ENCODE peak calls at places on chromosome 3, in six cellular contexts. O, J, C, U, F and M are unnamed samples.

GRCh38 chr3:184126006-184126405 is 9.2 kb upstream of the EIF2B5 start:
- DNase-seq in J (no peak), F (no peak), U (no peak), O (no peak), C (no peak), M (no peak)

GRCh38 chr3:194879991-194880939 is 194.6 kb downstream of the FAM43A start:
- DNase-seq in F (peak), C (peak), O (peak), J (no peak), U (no peak), M (no peak)

GRCh38 chr3:168865022-168865551 is 769.4 kb upstream of the GOLIM4 start:
- DNase-seq in F (peak), O (no peak), U (peak), C (peak), J (no peak), M (peak)

GRCh38 chr3:143712522-143712921 is 135.7 kb downstream of the SLC9A9 start:
- DNase-seq in F (no peak), C (no peak), O (no peak), J (no peak), U (no peak), M (no peak)

GRCh38 chr3:111803123-111803593 is 55.9 kb upstream of the PHLDB2 start:
- DNase-seq in U (peak), O (no peak), F (peak), C (peak), J (no peak), M (no peak)

GRCh38 chr3:140863481-140864084 is 78.1 kb upstream of the SLC25A36 start:
- DNase-seq in U (peak), F (peak), C (peak), J (no peak), O (peak), M (peak)

GRCh38 chr3:17841190-17841828 is 98.9 kb upstream of the TBC1D5 start:
- DNase-seq in U (peak), O (peak), C (peak), J (peak), F (peak), M (peak)

GRCh38 chr3:124033360-124034015 is 41.6 kb upstream of the ROPN1 start:
- DNase-seq in F (peak), J (no peak), C (no peak), U (no peak), O (no peak), M (no peak)

GRCh38 chr3:171058058-171058457 is 31.5 kb upstream of the SLC2A2 start:
- DNase-seq in F (no peak), U (no peak), O (no peak), J (no peak), C (no peak), M (no peak)

GRCh38 chr3:184015381-184016019 is 2.2 kb downstream of the ABCC5 start:
- DNase-seq in F (no peak), O (no peak), J (no peak), C (no peak), U (no peak), M (no peak)

GRCh38 chr3:133464573-133464972 is 64.7 kb downstream of the BFSP2 start:
- DNase-seq in U (peak), C (no peak), J (no peak), O (no peak), F (peak), M (peak)

GRCh38 chr3:44342191-44342790 is 3.7 kb downstream of the TCAIM start:
- DNase-seq in O (no peak), U (peak), J (no peak), F (peak), C (no peak), M (no peak)

GRCh38 chr3:106256249-106256957 is 387.6 kb upstream of the CBLB start:
- DNase-seq in C (no peak), U (no peak), F (no peak), J (no peak), O (no peak), M (no peak)

GRCh38 chr3:106945435-106945834 is 431.8 kb upstream of the CCDC54 start:
- DNase-seq in F (peak), U (no peak), O (no peak), J (no peak), C (no peak), M (no peak)

GRCh38 chr3:9727743-9728142 is 3.8 kb upstream of the BRPF1 start:
- DNase-seq in O (no peak), J (no peak), U (peak), F (no peak), C (no peak), M (no peak)

GRCh38 chr3:160921020-160921635 is 165.1 kb downstream of the PPM1L start:
- DNase-seq in O (peak), U (peak), F (peak), C (peak), J (no peak), M (peak)

GRCh38 chr3:66378256-66378655 is 122.6 kb downstream of the LRIG1 start:
- DNase-seq in O (peak), U (no peak), F (peak), J (no peak), C (no peak), M (peak)

GRCh38 chr3:62999158-62999557 is 123.9 kb upstream of the CADPS start:
- DNase-seq in C (no peak), J (no peak), O (no peak), U (no peak), F (no peak), M (no peak)

GRCh38 chr3:117885046-117885445 is 1149.6 kb downstream of the IGSF11 start:
- DNase-seq in J (no peak), F (no peak), C (no peak), O (no peak), U (no peak), M (no peak)

GRCh38 chr3:154759966-154760365 is 320.2 kb upstream of the MME start:
- DNase-seq in U (no peak), F (no peak), O (no peak), J (no peak), C (no peak), M (no peak)

GRCh38 chr3:122671543-122671942 is 9.1 kb upstream of the PARP14 start:
- DNase-seq in F (no peak), C (no peak), U (no peak), J (no peak), O (no peak), M (no peak)

GRCh38 chr3:177279118-177279815 is 82.0 kb upstream of the TBL1XR1 start:
- DNase-seq in U (no peak), F (no peak), O (no peak), J (no peak), C (no peak), M (no peak)

GRCh38 chr3:72113964-72114363 is 329.0 kb upstream of the PROK2 start:
- DNase-seq in J (no peak), O (no peak), U (no peak), C (no peak), F (no peak), M (no peak)

GRCh38 chr3:195139876-195140240 is 131.1 kb downstream of the XXYLT1 start:
- DNase-seq in O (no peak), C (no peak), U (peak), J (no peak), F (peak), M (no peak)

GRCh38 chr3:126983653-126984390 is 907 bp downstream of the PLXNA1 start:
- DNase-seq in J (no peak), O (peak), U (no peak), F (peak), C (no peak), M (no peak)

GRCh38 chr3:27559835-27560234 is 75.7 kb upstream of the SLC4A7 start:
- DNase-seq in C (no peak), U (peak), F (peak), O (no peak), J (no peak), M (peak)

GRCh38 chr3:105493305-105493892 is 126.7 kb downstream of the ALCAM start:
- DNase-seq in U (no peak), F (no peak), C (no peak), O (no peak), J (no peak), M (no peak)

GRCh38 chr3:134189848-134190247 is 60.8 kb downstream of the RYK start:
- DNase-seq in C (no peak), O (no peak), J (no peak), F (no peak), U (no peak), M (no peak)

GRCh38 chr3:192812736-192813383 is 85.5 kb upstream of the FGF12 start:
- DNase-seq in F (peak), J (no peak), U (peak), O (no peak), C (peak), M (peak)